ENCODE peak calls at places on chromosomes 4 and X, in six cellular contexts. K, P, Z, D, M and H are unnamed samples.

GRCh38 chr4:145828802-145829485 is 109.7 kb downstream of the ZNF827 start:
- DNase-seq in M (peak), D (no peak), P (no peak), Z (no peak), K (no peak), H (no peak)

GRCh38 chr4:123701046-123701445 is 304.5 kb downstream of the SPRY1 start:
- DNase-seq in Z (no peak), K (no peak), D (no peak), P (no peak), M (no peak), H (no peak)

GRCh38 chr4:8105303-8106100 is 53.1 kb downstream of the ABLIM2 start:
- DNase-seq in K (no peak), D (no peak), Z (no peak), M (no peak), P (no peak), H (no peak)

GRCh38 chr4:124105212-124105611 is 607.3 kb downstream of the ANKRD50 start:
- DNase-seq in K (no peak), D (no peak), P (no peak), M (no peak), Z (no peak), H (peak)

GRCh38 chr4:153901220-153901619 is 112.3 kb upstream of the SFRP2 start:
- DNase-seq in Z (no peak), P (no peak), M (no peak), K (no peak), D (no peak), H (no peak)

GRCh38 chr4:165164257-165164656 is 43.1 kb upstream of the KLHL2 start:
- DNase-seq in P (no peak), Z (no peak), K (no peak), D (no peak), M (no peak), H (no peak)

GRCh38 chr4:66946761-66947160 is 598.5 kb downstream of the CENPC start:
- DNase-seq in Z (no peak), K (no peak), M (no peak), P (no peak), D (no peak), H (no peak)

GRCh38 chrX:47831788-47832187 is 4.9 kb upstream of the ZNF81 start:
- DNase-seq in Z (peak), K (no peak), D (peak), P (peak), M (peak), H (no peak)

GRCh38 chr4:6357476-6357875 is 87.8 kb downstream of the WFS1 start:
- DNase-seq in M (no peak), Z (no peak), D (no peak), P (no peak), K (no peak), H (no peak)

DNA sequence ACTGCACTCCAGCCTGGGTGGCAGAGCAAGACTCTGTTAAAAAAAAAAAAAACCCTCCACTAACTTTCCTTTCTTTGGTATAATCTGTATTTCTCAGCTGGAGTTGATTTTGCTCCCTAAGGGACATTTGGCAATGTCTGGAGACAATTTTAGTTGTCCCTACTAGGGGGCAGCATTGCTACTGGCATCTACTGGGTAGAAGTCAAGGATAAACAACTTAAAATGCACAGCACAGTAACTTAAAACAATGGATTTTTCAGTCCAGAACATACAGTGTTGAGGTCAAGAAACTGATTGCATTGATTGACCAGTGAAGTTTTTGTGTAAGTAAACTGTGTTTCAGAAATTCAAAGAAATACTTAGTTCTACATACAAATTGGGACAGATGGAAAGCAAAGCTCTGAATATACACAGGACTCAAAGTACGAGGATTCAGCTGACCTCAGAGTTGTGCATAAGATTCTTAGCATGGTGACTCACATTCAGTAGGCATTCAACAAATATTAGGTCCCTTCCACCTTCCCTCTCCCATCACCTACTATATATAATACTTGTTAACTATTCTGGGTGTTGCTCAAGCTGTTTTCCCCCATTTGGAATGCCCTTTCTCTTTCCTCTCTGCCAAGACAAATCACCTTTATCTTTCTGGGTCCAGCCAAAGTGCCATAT is 8.8 kb downstream of the DDX53 start:
- DNase-seq in P (no peak), D (no peak), Z (peak), K (peak), M (peak), H (peak)
- TF ChIP-seq CTCF in P (no peak), D (peak), Z (peak), K (peak), M (no peak), H (peak)

GRCh38 chrX:119273807-119274192 is 37.7 kb downstream of the PGRMC1 start:
- DNase-seq in M (no peak), K (no peak), D (no peak), P (no peak), Z (no peak), H (no peak)

GRCh38 chrX:119272882-119273806 is 37.1 kb downstream of the PGRMC1 start:
- DNase-seq in K (peak), D (no peak), M (peak), Z (no peak), P (no peak), H (peak)
- TF ChIP-seq CTCF in K (peak), D (no peak), M (peak), Z (peak), P (no peak), H (peak)

GRCh38 chr4:99201687-99202086 is 17.4 kb downstream of the ADH6 start:
- DNase-seq in K (peak), P (no peak), Z (no peak), M (no peak), D (no peak), H (no peak)
- TF ChIP-seq CTCF in K (no peak), P (peak), Z (peak), M (no peak), D (no peak), H (peak)

DNA sequence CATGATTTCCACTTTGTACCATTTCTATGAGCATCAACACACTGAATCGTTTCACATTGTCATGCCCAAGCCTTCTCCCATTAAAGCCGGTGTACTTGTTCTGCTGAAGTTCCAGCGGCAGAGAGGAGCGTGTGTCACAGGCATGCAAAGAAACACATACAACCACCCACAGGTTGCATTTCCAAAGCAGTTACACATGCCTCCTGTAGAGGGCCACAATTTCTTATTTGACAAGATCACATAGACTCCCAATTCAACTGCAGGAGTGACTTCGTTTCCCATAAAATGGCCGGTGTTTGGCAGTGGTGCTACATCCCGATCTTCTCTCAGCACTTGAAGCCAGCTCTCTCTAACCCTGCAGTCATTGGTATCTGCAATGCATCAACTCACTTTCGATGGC is 992.6 kb downstream of the NLGN4X start:
- DNase-seq in M (no peak), Z (no peak), P (no peak), D (peak), K (no peak), H (no peak)
- TF ChIP-seq CTCF in M (no peak), Z (no peak), P (no peak), D (no peak), K (no peak), H (no peak)

DNA sequence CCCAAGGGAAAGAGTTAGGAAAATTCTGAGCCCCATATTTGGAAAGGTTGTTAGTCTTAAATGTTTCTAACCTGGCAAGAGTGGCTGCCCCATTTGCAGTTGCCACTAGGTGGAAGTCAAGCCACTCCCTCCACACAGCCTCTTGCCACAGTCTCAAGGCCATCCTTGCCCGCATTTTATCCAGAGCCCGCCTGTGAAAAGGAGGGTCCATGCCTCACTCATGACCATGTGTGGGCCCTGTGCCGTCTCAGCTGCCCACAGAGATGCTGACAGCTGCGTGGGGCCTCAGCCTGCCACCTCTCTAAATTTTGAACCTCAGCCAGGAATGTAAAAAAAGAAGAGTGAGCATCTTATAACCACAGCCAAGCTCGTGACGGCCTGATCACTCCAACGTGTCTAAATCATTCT is 201.5 kb upstream of the FAM241A start:
- DNase-seq in Z (peak), M (peak), K (peak), D (peak), P (peak), H (no peak)
- TF ChIP-seq CTCF in Z (peak), M (peak), K (peak), D (peak), P (no peak), H (peak)

GRCh38 chrX:151151668-151152267 is 24.6 kb upstream of the GPR50 start:
- DNase-seq in P (no peak), M (peak), D (peak), Z (peak), K (peak), H (peak)

GRCh38 chrX:151155234-151155633 is 21.1 kb upstream of the GPR50 start:
- DNase-seq in D (no peak), P (no peak), M (no peak), Z (no peak), K (no peak), H (no peak)

DNA sequence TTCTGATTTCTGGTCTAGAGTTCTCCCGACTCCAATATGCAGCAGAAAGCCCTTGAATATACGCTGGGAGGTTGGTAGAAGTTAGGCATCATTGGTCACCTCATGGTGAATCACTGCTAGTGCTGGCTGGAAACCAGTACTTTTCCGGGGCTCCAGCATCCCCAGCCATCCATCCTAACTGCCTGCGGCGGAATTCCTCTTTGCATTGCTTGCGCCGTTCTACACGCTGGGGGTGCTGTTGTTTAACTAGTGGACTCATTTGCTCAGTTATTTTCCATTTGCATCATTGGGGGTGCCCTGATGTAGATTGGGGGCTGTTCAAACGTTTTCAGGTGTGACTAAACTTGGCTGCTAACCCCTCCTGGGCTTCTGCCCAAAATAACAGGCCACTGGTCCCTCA is 23.3 kb upstream of the GPR50 start:
- DNase-seq in P (no peak), K (peak), M (no peak), Z (peak), D (peak), H (peak)
- TF ChIP-seq CTCF in P (no peak), K (peak), M (no peak), Z (peak), D (no peak), H (peak)

DNA sequence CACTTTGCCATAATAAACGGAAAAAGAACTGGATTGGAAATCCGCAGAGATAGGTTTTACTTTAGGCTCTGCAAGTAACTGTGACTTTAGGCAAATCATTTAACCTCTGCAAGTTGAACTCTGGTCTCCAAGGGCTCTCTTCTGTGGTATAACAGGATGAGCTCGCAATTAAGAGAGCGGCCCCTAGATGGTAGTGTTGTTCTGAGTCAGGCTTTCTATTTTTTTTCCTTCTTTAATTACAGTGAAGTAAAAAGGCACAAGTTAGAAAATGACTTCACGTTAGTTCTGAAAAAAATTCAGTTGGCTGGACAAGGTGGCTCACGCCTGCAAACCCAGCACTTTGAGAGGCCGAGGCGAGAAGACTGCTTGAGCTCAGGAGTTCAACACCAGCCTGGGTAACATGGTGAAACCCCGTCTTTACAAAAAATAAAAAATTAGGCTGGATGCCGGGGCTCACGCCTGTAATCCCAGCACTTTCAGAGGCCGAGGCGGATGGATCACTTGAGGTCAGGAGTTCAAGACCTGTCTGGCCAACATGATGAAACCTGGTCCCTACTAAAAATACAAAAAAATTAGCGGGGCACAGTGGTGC is 18.0 kb downstream of the RPS3A start:
- DNase-seq in M (peak), Z (peak), K (peak), P (peak), D (peak), H (no peak)
- TF ChIP-seq CTCF in M (peak), Z (peak), K (peak), P (peak), D (peak), H (peak)

DNA sequence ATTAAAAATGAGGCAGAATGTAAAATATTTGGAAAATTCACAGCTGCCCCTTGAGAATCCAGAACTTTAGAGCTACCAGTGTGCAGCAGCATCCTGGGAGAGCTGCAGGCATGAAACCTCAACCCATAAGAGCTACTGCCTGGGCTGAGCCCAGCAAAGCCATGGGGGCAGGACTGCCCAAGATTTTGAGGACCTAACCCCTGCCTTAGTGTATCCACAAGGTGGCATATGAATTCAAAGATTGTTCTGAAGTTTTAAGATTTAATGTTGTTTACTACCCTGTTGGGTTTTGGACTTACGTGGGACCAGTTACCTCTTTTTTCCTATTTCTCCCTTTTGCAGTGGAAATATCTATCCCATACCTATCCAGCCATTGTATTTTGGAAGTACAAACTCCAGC is 26.4 kb downstream of the CASP6 start:
- DNase-seq in D (no peak), P (no peak), K (no peak), M (no peak), Z (no peak), H (no peak)
- TF ChIP-seq CTCF in D (no peak), P (no peak), K (no peak), M (no peak), Z (peak), H (peak)

DNA sequence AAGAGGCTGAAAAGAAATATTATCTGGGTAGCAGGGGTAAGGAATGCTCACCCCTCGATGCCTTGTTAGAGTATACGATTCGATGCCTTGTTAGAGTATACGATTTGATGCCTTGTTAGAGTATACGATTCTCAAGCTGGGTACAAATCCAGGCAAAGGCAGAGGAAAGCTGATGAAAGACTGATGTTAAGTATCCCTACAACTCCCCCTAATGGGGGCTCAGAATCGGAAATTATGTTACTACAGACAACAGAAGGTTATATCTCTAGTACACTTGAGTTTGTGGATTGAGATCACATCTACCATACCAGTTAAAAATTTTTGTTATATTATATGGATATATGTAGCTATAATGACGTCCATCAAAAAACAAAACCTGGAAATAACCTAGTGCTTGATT is 4.8 kb downstream of the LRRC66 start:
- DNase-seq in K (no peak), Z (no peak), P (no peak), M (no peak), D (no peak), H (no peak)
- TF ChIP-seq CTCF in K (peak), Z (peak), P (no peak), M (no peak), D (no peak), H (peak)

DNA sequence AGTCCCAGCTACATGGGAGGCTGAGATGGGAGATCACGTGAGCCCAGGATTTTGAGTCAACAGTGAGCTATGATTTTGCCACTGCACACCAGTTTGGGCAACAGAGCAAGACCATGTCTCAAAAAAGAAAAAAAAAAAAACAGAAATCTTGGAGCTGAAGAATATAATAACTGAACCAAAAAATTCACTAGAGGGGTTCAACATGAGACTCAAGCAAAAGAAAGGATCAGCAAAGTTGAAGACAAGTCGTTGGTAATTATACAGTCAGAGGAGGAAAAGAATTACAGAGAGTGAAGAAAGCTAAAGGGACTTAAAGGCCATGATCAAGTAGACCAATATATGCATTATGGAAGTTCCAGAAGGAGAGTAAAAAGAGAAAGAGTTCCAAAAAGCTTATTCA is 26.9 kb downstream of the SHROOM4 start:
- DNase-seq in P (no peak), M (no peak), D (no peak), Z (no peak), K (no peak), H (no peak)
- TF ChIP-seq CTCF in P (no peak), M (no peak), D (no peak), Z (no peak), K (no peak), H (no peak)